ENCODE peak calls at places on chromosome 13, in five cellular contexts. F is GM12892, P is A549, Y is NB4, S is adrenal gland. C is an unnamed sample.
A peak's percentile ranks its signal among the peaks of the same experiment; 100 is the strongest.

GRCh38 chr13:108408670-108409069 is 139.2 kb downstream of the TNFSF13B start:
- DNase-seq in F (no peak), P (no peak), Y (no peak), S (no peak), C (no peak)

GRCh38 chr13:110866491-110867170 is 48.2 kb downstream of the ANKRD10 start:
- DNase-seq in S (no peak), F (no peak), Y (no peak), P (no peak), C (no peak)

GRCh38 chr13:45721203-45721731 is 19.1 kb downstream of the CBY2 start:
- DNase-seq in F (no peak), Y (no peak), S (no peak), P (no peak), C (no peak)

GRCh38 chr13:71587193-71587592 is 279.8 kb downstream of the DACH1 start:
- DNase-seq in F (no peak), P (no peak), S (no peak), Y (no peak), C (no peak)

GRCh38 chr13:46521921-46522691 is 30.9 kb upstream of the LRCH1 start:
- DNase-seq in S (no peak), P (no peak), F (no peak), Y (no peak), C (no peak)

GRCh38 chr13:98300956-98301641 is 124.0 kb upstream of the RNF113B start:
- DNase-seq in S (no peak), F (no peak), Y (no peak), P (no peak), C (no peak)

GRCh38 chr13:50127017-50127725 is 111.9 kb downstream of the KCNRG start:
- DNase-seq in Y (no peak), F (no peak), P (no peak), S (no peak), C (no peak)

GRCh38 chr13:106176103-106176502 is 359.4 kb downstream of the EFNB2 start:
- DNase-seq in P (no peak), Y (no peak), F (no peak), S (no peak), C (no peak)

GRCh38 chr13:106619688-106620555 is 52.0 kb upstream of the ARGLU1 start:
- DNase-seq in F (peak; percentile 4), P (peak; percentile 51), Y (peak; percentile 63), S (peak; percentile 59), C (peak; percentile 75)

GRCh38 chr13:111919826-111920225 is 147.1 kb upstream of the SOX1 start:
- DNase-seq in F (no peak), P (no peak), Y (no peak), S (no peak), C (no peak)

GRCh38 chr13:44393391-44393790 is 19.8 kb downstream of the SERP2 start:
- DNase-seq in Y (no peak), P (no peak), F (no peak), S (no peak), C (no peak)

GRCh38 chr13:72622546-72622945 is 104.9 kb downstream of the MZT1 start:
- DNase-seq in Y (no peak), F (no peak), P (no peak), S (no peak), C (no peak)

GRCh38 chr13:27808866-27809546 is 16.7 kb downstream of the GSX1 start:
- DNase-seq in S (no peak), F (no peak), Y (no peak), P (no peak), C (peak; percentile 10)

GRCh38 chr13:90918551-90918950 is 428.9 kb upstream of the MIR17HG start:
- DNase-seq in F (no peak), Y (no peak), P (peak; percentile 59), S (no peak), C (no peak)

GRCh38 chr13:98994896-98995295 is 17.0 kb upstream of the DOCK9 start:
- DNase-seq in Y (no peak), P (no peak), S (no peak), F (no peak), C (no peak)

GRCh38 chr13:113428469-113428865 is 24.8 kb downstream of the ADPRHL1 start:
- DNase-seq in P (no peak), S (no peak), Y (no peak), F (no peak), C (no peak)

GRCh38 chr13:114119196-114119595 is 13.2 kb downstream of the RASA3 start:
- DNase-seq in P (peak; percentile 48), S (no peak), F (no peak), Y (no peak), C (peak; percentile 93)

GRCh38 chr13:110405597-110406450 is 98.7 kb downstream of the COL4A2 start:
- DNase-seq in Y (no peak), F (no peak), S (no peak), P (no peak), C (no peak)

GRCh38 chr13:114286808-114287207 is 5.4 kb downstream of the UPF3A start:
- DNase-seq in F (no peak), Y (no peak), P (no peak), S (no peak), C (no peak)

GRCh38 chr13:75480691-75481175 is 1.2 kb downstream of the TBC1D4 start:
- DNase-seq in F (no peak), P (peak; percentile 59), Y (peak; percentile 54), S (peak; percentile 65), C (no peak)
- TF ChIP-seq POLR2A in F (peak; percentile 67), P (no peak), Y (no peak), S (no peak), C (no peak)

GRCh38 chr13:97226013-97226412 is 3.9 kb downstream of the MBNL2 start:
- DNase-seq in P (no peak), S (no peak), F (no peak), Y (no peak), C (no peak)
- TF ChIP-seq POLR2A in P (no peak), S (no peak), F (no peak), Y (no peak), C (no peak)

DNA sequence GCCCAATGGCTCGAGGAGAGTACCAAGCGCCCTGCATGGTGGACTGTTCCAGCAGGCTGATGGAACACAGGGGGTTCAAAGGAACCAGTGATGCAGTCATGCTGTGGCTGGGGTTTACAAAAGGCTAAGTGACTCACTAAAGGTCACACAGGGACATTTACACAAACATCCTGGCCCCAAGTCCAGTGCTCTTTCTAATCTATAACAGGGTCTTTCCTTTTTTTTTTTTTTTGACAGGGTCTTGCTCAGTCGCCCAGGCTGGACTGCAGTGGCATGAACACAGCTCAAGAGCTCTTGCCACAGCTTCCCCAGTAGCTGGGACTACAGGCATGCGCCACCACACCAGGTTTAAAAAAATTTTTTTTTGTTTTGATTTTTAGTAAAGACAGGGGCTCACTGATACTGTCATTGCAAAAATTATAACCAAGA is 2.8 kb upstream of the SLC25A15 start:
- DNase-seq in Y (peak; percentile 56), S (no peak), F (no peak), P (no peak), C (peak; percentile 40)
- TF ChIP-seq POLR2A in Y (no peak), S (no peak), F (no peak), P (no peak), C (no peak)

DNA sequence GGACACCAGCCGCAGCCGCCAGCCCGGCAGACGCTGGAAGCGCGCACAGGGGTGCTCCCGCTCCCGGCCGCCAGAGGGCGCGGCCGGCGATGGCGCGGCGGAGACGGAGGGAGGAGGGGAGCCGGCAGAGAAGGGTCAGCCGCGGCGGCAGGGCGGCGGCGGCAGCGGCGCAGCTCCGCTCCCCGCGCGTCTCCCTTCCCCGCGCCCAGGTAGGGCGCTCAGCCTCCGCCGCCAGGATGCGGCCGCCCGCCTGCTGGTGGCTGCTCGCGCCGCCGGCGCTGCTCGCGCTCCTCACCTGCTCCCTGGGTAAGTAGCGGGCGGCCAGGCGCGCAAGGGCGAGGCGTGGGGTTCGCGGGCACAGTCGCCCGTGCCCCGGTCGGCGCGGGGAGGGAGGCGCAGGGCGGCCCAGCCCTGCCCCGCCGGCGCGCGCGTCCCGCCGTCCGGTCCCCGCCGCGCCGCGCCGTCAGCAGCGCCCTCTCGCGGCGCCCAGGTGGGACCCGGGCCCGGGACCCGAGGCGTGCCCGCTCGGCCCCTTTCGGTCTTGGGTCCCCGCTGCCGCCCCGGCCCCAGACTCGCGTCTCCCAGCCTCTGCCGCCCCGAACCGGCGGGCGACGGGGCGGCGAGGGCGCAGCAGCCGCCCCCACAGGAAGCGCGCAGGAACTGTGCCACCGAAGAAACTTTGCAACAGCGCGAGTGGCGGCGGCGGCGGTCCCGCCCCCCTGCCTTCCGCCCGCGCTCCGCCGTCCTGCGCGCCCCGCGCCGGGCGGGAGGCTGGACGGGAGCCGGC is at the start of gene B3GLCT:
- DNase-seq in Y (peak; percentile 86), P (peak; percentile 74), S (peak; percentile 69), F (peak; percentile 89), C (peak; percentile 78)
- TF ChIP-seq POLR2A in Y (peak; percentile 37), P (peak; percentile 60), S (no peak), F (no peak), C (peak; percentile 49)

GRCh38 chr13:42275098-42275471 is 3.1 kb downstream of the AKAP11 start:
- DNase-seq in F (no peak), Y (peak; percentile 47), P (no peak), S (peak; percentile 25), C (no peak)
- TF ChIP-seq POLR2A in F (peak; percentile 92), Y (no peak), P (no peak), S (no peak), C (no peak)

DNA sequence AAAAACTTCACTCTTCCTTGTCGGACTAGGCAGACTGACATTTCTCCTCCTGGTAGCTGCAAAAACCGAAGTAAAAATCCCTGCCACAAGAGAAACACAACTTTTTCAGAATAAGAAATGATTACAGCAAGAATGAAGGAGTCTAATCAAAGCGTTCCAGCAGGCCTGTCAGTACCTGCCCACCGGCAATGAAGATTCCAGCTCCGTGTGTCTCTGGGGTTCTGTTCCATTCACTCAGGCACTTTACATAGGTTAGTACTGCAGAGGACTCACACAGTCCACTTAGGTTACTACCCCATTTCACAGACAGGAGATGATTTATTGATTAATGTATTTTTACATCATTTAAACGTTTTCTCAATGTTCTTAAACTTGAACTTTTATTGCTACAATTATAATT is 275.5 kb downstream of the NHLRC3 start:
- DNase-seq in Y (no peak), F (no peak), S (no peak), P (no peak), C (no peak)
- TF ChIP-seq POLR2A in Y (no peak), F (no peak), S (no peak), P (no peak), C (no peak)

DNA sequence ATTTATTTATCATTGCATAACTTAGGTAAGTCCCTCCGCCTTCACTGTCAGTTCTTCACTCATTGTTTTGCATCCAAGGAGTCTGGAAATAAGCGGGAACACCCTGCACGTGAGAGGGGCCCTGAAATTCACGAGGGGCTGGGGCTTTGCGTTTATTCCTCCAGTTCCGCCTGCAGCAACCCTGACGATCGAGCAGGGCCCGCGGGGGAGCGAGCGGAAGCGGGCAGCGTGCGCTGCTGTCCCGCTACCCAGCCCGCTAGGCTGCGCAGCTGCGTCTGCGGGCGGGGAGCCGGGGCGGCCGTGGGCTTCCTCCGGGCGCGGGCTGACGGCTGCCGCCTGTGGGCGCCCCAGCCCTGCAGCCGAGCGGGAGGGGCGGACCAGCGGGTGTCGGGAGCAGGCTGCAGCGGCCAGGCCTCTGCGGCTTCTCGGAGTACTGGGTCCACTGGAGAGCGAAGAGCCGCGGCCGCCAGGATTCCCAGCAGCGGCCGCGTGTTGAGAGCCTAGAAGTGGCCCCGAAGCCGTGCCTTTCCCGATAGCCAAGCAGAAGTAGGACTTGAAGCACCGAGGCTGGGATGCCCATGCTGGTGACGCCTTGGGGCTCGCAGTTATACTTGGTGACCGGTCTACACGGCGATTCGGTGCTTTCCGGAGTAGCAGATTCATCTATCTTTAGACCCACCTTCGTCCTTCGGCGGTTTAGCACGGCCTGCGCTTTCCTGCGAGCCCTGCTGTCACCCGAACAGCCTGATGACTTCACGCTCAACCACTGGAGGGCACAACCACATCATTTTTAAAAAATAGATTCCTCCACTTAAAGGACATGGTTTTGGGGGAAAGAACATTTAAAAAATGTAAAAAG is 32.9 kb upstream of the SACS start:
- DNase-seq in F (peak; percentile 46), S (peak; percentile 76), Y (peak; percentile 91), P (peak; percentile 76), C (peak; percentile 33)
- TF ChIP-seq POLR2A in F (peak; percentile 56), S (no peak), Y (peak; percentile 31), P (no peak), C (peak; percentile 5)